ENCODE peak calls at places on chromosomes 16 and 17, in ten cellular contexts. L is uterus, R is upper lobe of left lung, K is PC-9, I is progenitor cell of endocrine pancreas, S is kidney, B is cardiac fibroblast, F is endothelial cell, Q is A673, P is sigmoid colon. E is an unnamed sample.

GRCh38 chr16:85472514-85472913 is 140.6 kb upstream of the GSE1 start:
- DNase-seq in L (no peak), K (no peak), S (no peak), B (no peak), Q (no peak), R (peak; percentile 65), I (no peak), P (no peak), F (no peak), E (no peak)

GRCh38 chr17:73605444-73605843 is 38.8 kb downstream of the SDK2 start:
- DNase-seq in S (no peak), K (no peak), L (no peak), F (no peak), B (no peak), I (no peak), P (no peak), R (no peak), Q (no peak), E (no peak)

GRCh38 chr17:80408872-80409271 is 6.1 kb upstream of the ENDOV start:
- DNase-seq in Q (no peak), K (no peak), S (no peak), F (no peak), P (no peak), I (no peak), L (no peak), B (peak; percentile 22), R (no peak), E (no peak)

GRCh38 chr16:3363793-3364192 is 8.1 kb downstream of the OR2C1 start:
- DNase-seq in R (no peak), L (no peak), Q (no peak), I (no peak), P (no peak), K (no peak), B (peak; percentile 3), S (no peak), F (no peak), E (no peak)

GRCh38 chr17:15039366-15039765 is 225.8 kb downstream of the PMP22 start:
- DNase-seq in R (no peak), P (no peak), I (no peak), Q (no peak), L (no peak), F (no peak), K (no peak), S (no peak), B (no peak), E (no peak)

GRCh38 chr17:57403241-57403640 is 146.9 kb downstream of the MSI2 start:
- DNase-seq in B (no peak), F (no peak), S (no peak), I (no peak), K (no peak), R (no peak), Q (no peak), L (no peak), P (no peak), E (no peak)

GRCh38 chr17:4448197-4448980 is 14.6 kb downstream of the SPNS3 start:
- DNase-seq in P (no peak), F (no peak), R (no peak), I (no peak), B (no peak), Q (no peak), K (no peak), L (no peak), S (no peak), E (no peak)

GRCh38 chr16:4315185-4316102 is at the start of gene GLIS2:
- DNase-seq in R (peak; percentile 95), B (peak; percentile 66), I (peak; percentile 78), Q (peak; percentile 85), P (peak; percentile 88), K (peak; percentile 85), F (peak; percentile 33), L (peak; percentile 80), S (peak; percentile 94), E (peak; percentile 77)

GRCh38 chr16:9099131-9099625 is 7.7 kb downstream of the HAPSTR1 start:
- DNase-seq in P (no peak), I (no peak), R (no peak), K (no peak), S (peak; percentile 29), B (peak; percentile 83), Q (no peak), L (no peak), F (no peak), E (no peak)

GRCh38 chr16:67430504-67431076 is 331 bp upstream of the HSD11B2 start:
- DNase-seq in R (peak; percentile 90), P (no peak), S (peak; percentile 89), Q (peak; percentile 38), I (peak; percentile 38), K (peak; percentile 54), B (no peak), F (peak; percentile 16), L (no peak), E (peak; percentile 60)

GRCh38 chr16:9844361-9844760 is 337.9 kb downstream of the GRIN2A start:
- DNase-seq in Q (no peak), L (no peak), F (no peak), B (peak; percentile 62), P (no peak), I (no peak), R (no peak), K (no peak), S (no peak), E (peak; percentile 32)

GRCh38 chr17:60526726-60527125 is 684 bp upstream of the APPBP2 start:
- DNase-seq in S (no peak), I (no peak), P (no peak), L (no peak), R (no peak), B (peak; percentile 36), Q (peak; percentile 10), F (no peak), K (no peak), E (no peak)

GRCh38 chr16:80084614-80085013 is 456.2 kb upstream of the DYNLRB2 start:
- DNase-seq in Q (peak; percentile 7), I (no peak), B (peak; percentile 68), R (no peak), F (peak; percentile 60), K (peak; percentile 23), L (peak; percentile 73), S (no peak), P (peak; percentile 82), E (peak; percentile 21)
- TF ChIP-seq CTCF in Q (peak; percentile 18), I (peak; percentile 72), B (peak; percentile 59), R (peak; percentile 46), F (no peak), K (peak; percentile 70), L (peak; percentile 73), S (peak; percentile 76), P (no peak), E (peak; percentile 32)

GRCh38 chr16:73047536-73048291 is at the start of gene ZFHX3:
- DNase-seq in S (peak; percentile 91), R (peak; percentile 94), K (peak; percentile 75), P (peak; percentile 90), I (peak; percentile 51), B (peak; percentile 66), F (no peak), L (peak; percentile 69), Q (peak; percentile 82), E (peak; percentile 71)
- TF ChIP-seq CTCF in S (no peak), R (no peak), K (no peak), P (no peak), I (no peak), B (no peak), F (no peak), L (no peak), Q (no peak), E (no peak)

GRCh38 chr16:64982581-64982980 is 139.3 kb downstream of the CDH11 start:
- DNase-seq in L (no peak), B (no peak), S (no peak), F (no peak), Q (no peak), K (no peak), R (no peak), P (no peak), I (no peak), E (no peak)

GRCh38 chr16:64989050-64989449 is 132.8 kb downstream of the CDH11 start:
- DNase-seq in B (no peak), I (no peak), R (no peak), F (no peak), P (no peak), L (no peak), Q (no peak), K (no peak), S (no peak), E (no peak)

GRCh38 chr16:64981568-64982281 is 140.1 kb downstream of the CDH11 start:
- DNase-seq in S (no peak), B (no peak), P (no peak), I (no peak), L (no peak), Q (no peak), R (no peak), F (no peak), K (no peak), E (no peak)

GRCh38 chr16:64983226-64983625 is 138.6 kb downstream of the CDH11 start:
- DNase-seq in Q (no peak), R (no peak), K (no peak), F (no peak), I (no peak), L (no peak), S (no peak), B (no peak), P (no peak), E (no peak)

DNA sequence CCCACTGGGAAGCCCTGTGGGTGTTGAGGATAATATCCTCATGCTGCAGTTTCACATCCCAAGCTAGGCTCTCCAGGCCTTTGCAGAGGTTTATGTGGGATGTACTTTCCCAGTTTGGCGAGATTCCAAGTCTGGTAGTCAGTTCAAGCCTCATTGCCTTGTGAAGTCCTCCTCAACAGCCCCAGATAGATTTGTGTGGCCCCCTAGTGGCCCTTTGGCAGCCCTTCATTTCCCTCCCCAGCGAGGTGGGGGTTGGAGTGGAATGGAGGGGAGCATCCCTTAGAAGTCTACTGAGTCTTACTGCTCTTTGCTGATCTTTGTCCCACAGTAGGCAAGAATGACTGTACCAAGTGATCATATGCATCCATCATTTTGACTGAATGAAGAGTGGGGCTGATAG is 137.9 kb downstream of the CDH11 start:
- DNase-seq in I (no peak), R (no peak), P (no peak), L (peak; percentile 30), K (no peak), B (peak; percentile 93), F (peak; percentile 64), Q (peak; percentile 83), S (no peak), E (no peak)
- TF ChIP-seq CTCF in I (peak; percentile 47), R (no peak), P (no peak), L (peak; percentile 16), K (no peak), B (peak; percentile 89), F (peak; percentile 81), Q (peak; percentile 77), S (peak; percentile 22), E (no peak)

DNA sequence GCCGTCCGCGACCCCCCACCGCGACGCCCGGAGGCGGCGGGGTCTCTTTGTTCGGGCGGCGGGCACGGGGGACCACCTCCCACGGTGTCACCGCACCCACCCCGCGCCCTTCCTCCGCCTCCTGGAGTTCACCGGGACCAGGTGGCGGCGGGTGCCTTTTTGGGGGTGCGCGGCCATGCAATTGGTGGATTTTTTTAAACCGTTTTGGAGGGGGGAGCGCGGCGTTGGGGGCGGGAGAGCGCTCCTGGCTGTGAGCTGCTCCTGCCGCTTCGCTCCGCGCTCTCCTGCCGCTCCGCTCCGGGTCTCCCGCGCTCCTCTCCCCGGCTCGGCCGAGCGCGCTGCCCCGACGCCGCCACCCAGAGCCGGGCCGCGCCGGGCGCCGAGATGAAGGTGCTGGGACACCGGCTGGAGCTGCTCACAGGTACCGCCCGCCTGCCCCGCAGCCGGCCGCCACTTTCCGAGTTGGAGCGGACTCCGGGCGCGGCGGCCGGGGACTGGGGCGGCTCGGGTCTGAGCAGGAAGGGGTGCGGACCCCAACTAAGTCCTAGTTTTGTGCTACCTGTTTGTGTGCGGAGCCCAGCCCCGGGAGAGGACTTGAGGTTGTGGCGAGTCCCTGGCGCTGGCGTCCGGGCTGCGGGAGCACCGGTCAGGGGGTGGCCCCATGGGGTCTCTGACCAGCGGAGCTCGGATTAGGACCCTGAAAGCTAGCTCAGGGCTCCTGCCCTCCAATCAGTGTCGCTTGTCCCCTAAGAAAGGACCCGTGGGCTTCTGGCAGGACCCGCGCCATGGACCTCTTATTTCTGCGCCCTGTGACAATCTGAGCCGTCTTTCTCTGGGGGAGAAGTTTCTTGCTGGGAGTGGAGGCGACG is 35.7 kb upstream of the NDRG4 start:
- DNase-seq in F (peak; percentile 43), L (peak; percentile 40), B (no peak), I (peak; percentile 20), Q (peak; percentile 25), S (no peak), R (peak; percentile 87), K (peak; percentile 29), P (no peak), E (peak; percentile 53)
- TF ChIP-seq CTCF in F (no peak), L (no peak), B (no peak), I (no peak), Q (no peak), S (no peak), R (no peak), K (no peak), P (no peak), E (no peak)